ENCODE peak calls at places on chromosomes 13 and 19, in seven cellular contexts. C, S, Z, M, R, A and B are unnamed samples.

GRCh38 chr19:19554074-19555023 is 16.3 kb downstream of the CILP2 start:
- DNase-seq in C (peak), S (no peak), Z (peak), M (peak), R (no peak), A (peak), B (no peak)

GRCh38 chr19:35077411-35078223 is 36.1 kb downstream of the HPN start:
- DNase-seq in C (peak), S (no peak), Z (no peak), M (no peak), R (no peak), A (no peak), B (no peak)

GRCh38 chr19:29367701-29368306 is 154.9 kb upstream of the UQCRFS1 start:
- DNase-seq in C (no peak), S (no peak), Z (no peak), M (no peak), R (no peak), A (no peak), B (no peak)

GRCh38 chr19:46471116-46471733 is at the start of gene PNMA8A:
- DNase-seq in C (peak), S (peak), Z (no peak), M (peak), R (peak), A (no peak), B (peak)

GRCh38 chr13:110341445-110342247 is 34.6 kb downstream of the COL4A2 start:
- DNase-seq in C (no peak), S (no peak), Z (no peak), M (no peak), R (peak), A (no peak), B (no peak)

GRCh38 chr13:111913790-111914189 is 153.2 kb upstream of the SOX1 start:
- DNase-seq in C (no peak), S (no peak), Z (no peak), M (no peak), R (no peak), A (no peak), B (no peak)

GRCh38 chr19:31253816-31254551 is 95.3 kb downstream of the TSHZ3 start:
- DNase-seq in C (no peak), S (peak), Z (no peak), M (peak), R (peak), A (peak), B (peak)

GRCh38 chr19:1211494-1212234 is 6.1 kb downstream of the STK11 start:
- DNase-seq in C (no peak), S (no peak), Z (no peak), M (no peak), R (peak), A (no peak), B (no peak)

GRCh38 chr19:4038661-4039096 is 28.0 kb downstream of the ZBTB7A start:
- DNase-seq in C (no peak), S (no peak), Z (no peak), M (no peak), R (no peak), A (no peak), B (no peak)

GRCh38 chr19:10142701-10143375 is 23.1 kb upstream of the EIF3G start:
- DNase-seq in C (no peak), S (no peak), Z (peak), M (no peak), R (no peak), A (no peak), B (no peak)

GRCh38 chr19:10001899-10002298 is 8.4 kb downstream of the COL5A3 start:
- DNase-seq in C (peak), S (peak), Z (no peak), M (no peak), R (peak), A (peak), B (no peak)

GRCh38 chr19:46648070-46648960 is 12.3 kb upstream of the GNG8 start:
- DNase-seq in C (peak), S (no peak), Z (no peak), M (no peak), R (no peak), A (no peak), B (no peak)

GRCh38 chr13:75255653-75256052 is 226.3 kb downstream of the TBC1D4 start:
- DNase-seq in C (no peak), S (no peak), Z (no peak), M (no peak), R (no peak), A (no peak), B (no peak)

GRCh38 chr19:2603320-2603719 is 99.2 kb downstream of the GNG7 start:
- DNase-seq in C (peak), S (no peak), Z (no peak), M (peak), R (no peak), A (no peak), B (no peak)

GRCh38 chr13:65292488-65292901 is 1937.6 kb downstream of the PCDH9 start:
- DNase-seq in C (no peak), S (peak), Z (no peak), M (peak), R (no peak), A (peak), B (peak)

GRCh38 chr19:15264061-15264932 is 32.0 kb upstream of the EPHX3 start:
- DNase-seq in C (peak), S (peak), Z (peak), M (peak), R (peak), A (peak), B (peak)